ENCODE peak calls at places on chromosomes 13 and 19, in five cellular contexts. R is naive B cell; L is anterior cingulate cortex; F is stomach; D is stimulated activated CD8-positive, alpha-beta memory T cell treated with anti-CD3 and anti-CD28 coated beads, Interleukin-7, amount 100 ng/mL, for 48 hours. M is an unnamed sample.

GRCh38 chr19:47826800-47827199 is 5.1 kb downstream of the CRX start:
- DNase-seq in R (no peak), L (no peak), F (no peak), D (no peak), M (no peak)

GRCh38 chr13:98068511-98068910 is 74.4 kb upstream of the FARP1 start:
- DNase-seq in R (no peak), L (no peak), F (no peak), D (no peak), M (no peak)

GRCh38 chr13:61255035-61255796 is 160.4 kb downstream of the PCDH20 start:
- DNase-seq in R (no peak), L (no peak), F (no peak), D (no peak), M (no peak)

GRCh38 chr19:45981350-45981749 is 7.7 kb upstream of the NOVA2 start:
- DNase-seq in R (no peak), L (no peak), F (no peak), D (no peak), M (no peak)

GRCh38 chr19:50838239-50838638 is 4.9 kb upstream of the KLK15 start:
- DNase-seq in R (no peak), L (no peak), F (no peak), D (no peak), M (no peak)

GRCh38 chr13:29771247-29771646 is 79.2 kb downstream of the UBL3 start:
- DNase-seq in R (peak; percentile 40), L (no peak), F (no peak), D (no peak), M (no peak)

GRCh38 chr13:97012251-97013048 is 18.2 kb upstream of the OXGR1 start:
- DNase-seq in R (no peak), L (no peak), F (no peak), D (no peak), M (no peak)

GRCh38 chr13:52599853-52600603 is 42.2 kb upstream of the HNRNPA1L2 start:
- DNase-seq in R (no peak), L (peak; percentile 11), F (no peak), D (no peak), M (peak; percentile 73)

GRCh38 chr13:114140909-114141255 is 8.5 kb upstream of the RASA3 start:
- DNase-seq in R (peak; percentile 61), L (no peak), F (no peak), D (no peak), M (no peak)

GRCh38 chr13:28059214-28059613 is 41.2 kb downstream of the FLT3 start:
- DNase-seq in R (no peak), L (no peak), F (peak; percentile 44), D (no peak), M (no peak)

GRCh38 chr19:1446713-1447564 is 3.0 kb upstream of the APC2 start:
- DNase-seq in R (no peak), L (no peak), F (no peak), D (no peak), M (no peak)

GRCh38 chr13:89695343-89696257 is 1651.9 kb upstream of the MIR17HG start:
- DNase-seq in R (no peak), L (no peak), F (peak; percentile 39), D (no peak), M (no peak)

GRCh38 chr19:45508931-45509691 is 1.8 kb downstream of the VASP start:
- DNase-seq in R (peak; percentile 35), L (no peak), F (peak; percentile 73), D (no peak), M (no peak)

GRCh38 chr13:104809483-104809882 is 1726.0 kb downstream of the EFNB2 start:
- DNase-seq in R (no peak), L (no peak), F (no peak), D (no peak), M (no peak)

GRCh38 chr19:752652-753517 is 2.0 kb downstream of the MISP start:
- DNase-seq in R (no peak), L (no peak), F (peak; percentile 85), D (no peak), M (peak; percentile 66)

GRCh38 chr19:42089191-42089750 is 13.3 kb downstream of the ZNF574 start:
- DNase-seq in R (no peak), L (no peak), F (no peak), D (no peak), M (no peak)

GRCh38 chr13:110006304-110006703 is 219.9 kb upstream of the IRS2 start:
- DNase-seq in R (no peak), L (no peak), F (no peak), D (no peak), M (peak; percentile 70)

GRCh38 chr19:6649189-6649588 is 20.8 kb downstream of the TNFSF14 start:
- DNase-seq in R (no peak), L (no peak), F (no peak), D (no peak), M (no peak)

GRCh38 chr13:38662362-38662761 is 24.5 kb upstream of the FREM2 start:
- DNase-seq in R (no peak), L (no peak), F (no peak), D (no peak), M (no peak)

GRCh38 chr19:12788025-12788681 is 3.1 kb upstream of the JUNB start:
- DNase-seq in R (no peak), L (no peak), F (no peak), D (no peak), M (no peak)

GRCh38 chr19:3506384-3507340 is 551 bp downstream of the FZR1 start:
- DNase-seq in R (peak; percentile 29), L (no peak), F (peak; percentile 30), D (no peak), M (no peak)

GRCh38 chr19:13428352-13428751 is 77.9 kb downstream of the CACNA1A start:
- DNase-seq in R (no peak), L (no peak), F (no peak), D (no peak), M (no peak)

GRCh38 chr19:51107406-51108065 is 673 bp downstream of the CTU1 start:
- DNase-seq in R (no peak), L (no peak), F (no peak), D (no peak), M (peak; percentile 75)

GRCh38 chr13:98517576-98518310 is 59.2 kb downstream of the STK24 start:
- DNase-seq in R (no peak), L (no peak), F (no peak), D (no peak), M (no peak)

GRCh38 chr19:13055213-13056051 is 47.2 kb downstream of the LYL1 start:
- DNase-seq in R (no peak), L (peak; percentile 16), F (peak; percentile 52), D (no peak), M (peak; percentile 91)

GRCh38 chr13:51625555-51626345 is 41.5 kb downstream of the WDFY2 start:
- DNase-seq in R (no peak), L (no peak), F (peak; percentile 60), D (no peak), M (no peak)

GRCh38 chr13:27353166-27353583 is 71.2 kb upstream of the GTF3A start:
- DNase-seq in R (no peak), L (no peak), F (no peak), D (no peak), M (no peak)

GRCh38 chr19:32233091-32233490 is 112.3 kb upstream of the ZNF507 start:
- DNase-seq in R (no peak), L (no peak), F (no peak), D (no peak), M (no peak)

GRCh38 chr13:82092312-82092711 is 1751.4 kb upstream of the SPRY2 start:
- DNase-seq in R (no peak), L (no peak), F (no peak), D (no peak), M (no peak)

GRCh38 chr19:290539-291521 is at the start of gene PLPP2:
- DNase-seq in R (no peak), L (peak; percentile 48), F (peak; percentile 93), D (no peak), M (no peak)

GRCh38 chr13:110546933-110547332 is 14.6 kb downstream of the RAB20 start:
- DNase-seq in R (no peak), L (no peak), F (peak; percentile 95), D (no peak), M (peak; percentile 80)

GRCh38 chr19:1088419-1089066 is 6.6 kb downstream of the POLR2E start:
- DNase-seq in R (no peak), L (no peak), F (peak; percentile 47), D (no peak), M (no peak)